ENCODE peak calls at places on chromosomes 4 and X, in six cellular contexts. W is fibroblast of pulmonary artery, P is fibroblast of the aortic adventitia, K is coronary artery, R is cardiac muscle cell, Y is fibroblast of mammary gland. L is an unnamed sample.
A peak's percentile ranks its signal among the peaks of the same experiment; 100 is the strongest.

GRCh38 chr4:10088135-10089010 is 28.2 kb downstream of the WDR1 start:
- DNase-seq in W (no peak), P (no peak), K (no peak), R (no peak), Y (no peak), L (no peak)

GRCh38 chrX:13937370-13938052 is 92.2 kb downstream of the GEMIN8 start:
- DNase-seq in W (peak; percentile 20), P (peak; percentile 19), K (no peak), R (peak; percentile 69), Y (peak; percentile 56), L (no peak)

GRCh38 chr4:6916587-6917444 is 7.2 kb downstream of the TBC1D14 start:
- DNase-seq in W (peak; percentile 26), P (no peak), K (no peak), R (no peak), Y (peak; percentile 27), L (no peak)

GRCh38 chrX:100407784-100408642 is 2.1 kb downstream of the PCDH19 start:
- DNase-seq in W (no peak), P (no peak), K (no peak), R (peak; percentile 51), Y (no peak), L (no peak)

GRCh38 chrX:44731160-44731559 is 112.7 kb upstream of the DUSP21 start:
- DNase-seq in W (peak; percentile 18), P (peak; percentile 32), K (no peak), R (no peak), Y (peak; percentile 59), L (no peak)

GRCh38 chr4:40912455-40913055 is 162.8 kb downstream of the NSUN7 start:
- DNase-seq in W (peak; percentile 48), P (no peak), K (no peak), R (no peak), Y (no peak), L (no peak)

GRCh38 chr4:52641853-52642563 is 17.1 kb downstream of the USP46 start:
- DNase-seq in W (peak; percentile 37), P (peak; percentile 33), K (no peak), R (no peak), Y (peak; percentile 76), L (no peak)

GRCh38 chr4:166941629-166942028 is 292.7 kb downstream of the SPOCK3 start:
- DNase-seq in W (no peak), P (peak; percentile 41), K (no peak), R (no peak), Y (peak; percentile 11), L (no peak)

GRCh38 chr4:138414202-138414601 is 172.1 kb upstream of the SLC7A11 start:
- DNase-seq in W (no peak), P (no peak), K (no peak), R (no peak), Y (no peak), L (no peak)

GRCh38 chrX:106672527-106672926 is 54.0 kb upstream of the RNF128 start:
- DNase-seq in W (no peak), P (no peak), K (no peak), R (no peak), Y (no peak), L (no peak)

GRCh38 chr4:66855956-66856355 is 689.3 kb downstream of the CENPC start:
- DNase-seq in W (peak; percentile 13), P (peak; percentile 3), K (no peak), R (no peak), Y (peak; percentile 0), L (no peak)

GRCh38 chr4:52199574-52200338 is 148.7 kb downstream of the SPATA18 start:
- DNase-seq in W (peak; percentile 39), P (peak; percentile 75), K (no peak), R (no peak), Y (peak; percentile 73), L (no peak)

GRCh38 chr4:31518796-31519250 is 798.7 kb downstream of the PCDH7 start:
- DNase-seq in W (peak; percentile 21), P (peak; percentile 38), K (no peak), R (no peak), Y (peak; percentile 62), L (no peak)

GRCh38 chr4:5824635-5825034 is 68.3 kb downstream of the CRMP1 start:
- DNase-seq in W (peak; percentile 65), P (peak; percentile 61), K (no peak), R (peak; percentile 23), Y (peak; percentile 59), L (peak; percentile 28)

GRCh38 chrX:50827996-50828395 is 14.0 kb upstream of the SHROOM4 start:
- DNase-seq in W (no peak), P (no peak), K (no peak), R (no peak), Y (peak; percentile 49), L (no peak)

GRCh38 chr4:158111241-158111640 is 61.6 kb downstream of the GASK1B start:
- DNase-seq in W (no peak), P (peak; percentile 20), K (no peak), R (no peak), Y (peak; percentile 67), L (no peak)

GRCh38 chr4:105992641-105993305 is 97.5 kb downstream of the NPNT start:
- DNase-seq in W (no peak), P (no peak), K (no peak), R (no peak), Y (peak; percentile 44), L (no peak)

GRCh38 chr4:174999407-174999806 is 81.2 kb downstream of the ADAM29 start:
- DNase-seq in W (peak; percentile 10), P (no peak), K (no peak), R (no peak), Y (peak; percentile 45), L (no peak)

GRCh38 chrX:103782640-103783039 is 6.0 kb downstream of the PLP1 start:
- DNase-seq in W (no peak), P (no peak), K (no peak), R (no peak), Y (no peak), L (no peak)

GRCh38 chr4:4666693-4667642 is 125.1 kb upstream of the STX18 start:
- DNase-seq in W (peak; percentile 37), P (peak; percentile 59), K (no peak), R (peak; percentile 55), Y (no peak), L (no peak)

GRCh38 chrX:12610079-12610478 is 181.1 kb upstream of the PRPS2 start:
- DNase-seq in W (peak; percentile 58), P (peak; percentile 57), K (no peak), R (no peak), Y (peak; percentile 34), L (no peak)

GRCh38 chrX:120125444-120125843 is 9.7 kb upstream of the RHOXF1 start:
- DNase-seq in W (no peak), P (peak; percentile 10), K (no peak), R (no peak), Y (peak; percentile 10), L (no peak)

GRCh38 chr4:123986268-123986798 is 589.7 kb downstream of the SPRY1 start:
- DNase-seq in W (peak; percentile 98), P (peak; percentile 91), K (peak; percentile 74), R (no peak), Y (peak; percentile 89), L (no peak)

GRCh38 chr4:6884341-6884870 is 25.2 kb upstream of the TBC1D14 start:
- DNase-seq in W (no peak), P (peak; percentile 24), K (peak; percentile 28), R (no peak), Y (no peak), L (no peak)

GRCh38 chr4:118254368-118254767 is 98.4 kb downstream of the PRSS12 start:
- DNase-seq in W (no peak), P (no peak), K (no peak), R (no peak), Y (no peak), L (no peak)

GRCh38 chr4:181752516-181752915 is 490.7 kb upstream of the TENM3 start:
- DNase-seq in W (no peak), P (no peak), K (no peak), R (no peak), Y (peak; percentile 42), L (no peak)
- H3K4me3 ChIP-seq in W (no peak overlapping the region), P (no peak overlapping the region), K (no peak overlapping the region), R (no peak overlapping the region), Y (peak overlapping the region; percentile 22), L (no peak overlapping the region)

DNA sequence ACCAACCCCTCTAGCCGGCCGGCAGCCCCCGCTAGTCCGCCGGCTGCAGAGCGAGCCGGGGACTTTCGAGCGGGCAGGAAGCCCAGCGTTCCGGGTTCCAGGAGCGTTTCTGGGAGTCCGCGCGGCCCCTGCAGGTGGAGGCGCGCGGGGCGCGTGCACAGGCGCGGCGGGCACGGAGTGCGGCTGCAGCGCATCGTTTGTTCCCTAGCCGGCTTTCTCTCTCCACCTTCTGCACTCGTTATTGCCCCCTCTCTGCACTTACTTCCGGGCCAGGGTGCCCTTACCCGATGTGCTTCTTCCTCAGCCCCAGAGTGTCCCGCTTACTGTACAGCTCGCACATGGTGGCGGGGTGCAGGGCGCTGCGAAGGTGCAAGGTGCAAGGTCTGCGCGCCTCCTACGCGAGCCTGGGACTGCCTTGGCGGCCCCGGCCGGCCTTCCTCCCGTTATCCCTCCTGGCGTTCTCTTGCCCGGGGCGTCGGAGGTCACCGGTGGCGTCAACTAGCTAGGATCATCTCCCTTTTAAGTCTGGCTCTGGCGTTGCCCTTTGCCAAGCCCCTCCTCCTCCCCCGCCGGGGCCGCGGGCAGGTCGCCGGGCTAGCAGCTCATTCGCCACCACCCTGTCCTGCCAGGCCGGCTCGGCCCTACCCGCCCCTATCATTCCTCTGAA is at the start of gene ETNPPL:
- DNase-seq in W (peak; percentile 3), P (no peak), K (no peak), R (peak; percentile 76), Y (no peak), L (no peak)
- H3K4me3 ChIP-seq in W (peak within 1 kb of the TSS; percentile 51), P (peak within 1 kb of the TSS; percentile 62), K (peak within 1 kb of the TSS; percentile 70), R (peak within 1 kb of the TSS; percentile 66), Y (peak within 1 kb of the TSS; percentile 32), L (peak within 1 kb of the TSS; percentile 34)

GRCh38 chr4:86594559-86595425 is 677 bp downstream of the PTPN13 start:
- DNase-seq in W (peak; percentile 75), P (peak; percentile 90), K (peak; percentile 77), R (peak; percentile 72), Y (peak; percentile 91), L (no peak)

GRCh38 chr4:86592553-86593249 is 1.4 kb upstream of the PTPN13 start:
- DNase-seq in W (peak; percentile 26), P (peak; percentile 25), K (no peak), R (no peak), Y (no peak), L (no peak)

GRCh38 chr4:86596802-86597201 is 2.7 kb downstream of the PTPN13 start:
- DNase-seq in W (peak; percentile 38), P (peak; percentile 55), K (no peak), R (no peak), Y (peak; percentile 50), L (no peak)

GRCh38 chr4:86593726-86594558 is at the start of gene PTPN13:
- DNase-seq in W (peak; percentile 99), P (peak; percentile 97), K (peak; percentile 100), R (peak; percentile 100), Y (peak; percentile 98), L (no peak)

GRCh38 chr4:86595426-86595805 is 1.3 kb downstream of the PTPN13 start:
- DNase-seq in W (peak; percentile 35), P (no peak), K (no peak), R (peak; percentile 20), Y (peak; percentile 57), L (no peak)
- H3K4me3 ChIP-seq in W (peak overlapping the region; percentile 93), P (peak overlapping the region; percentile 91), K (peak overlapping the region; percentile 87), R (peak overlapping the region; percentile 52), Y (peak overlapping the region; percentile 91), L (no peak overlapping the region)

GRCh38 chrX:72132456-72132855 is 741 bp upstream of the RTL5 start:
- DNase-seq in W (no peak), P (no peak), K (no peak), R (no peak), Y (no peak), L (no peak)
- H3K4me3 ChIP-seq in W (peak overlapping the region; percentile 34), P (peak overlapping the region; percentile 63), K (peak overlapping the region; percentile 70), R (no peak overlapping the region), Y (peak overlapping the region; percentile 29), L (no peak overlapping the region)

GRCh38 chr4:102566426-102566825 is 65.3 kb downstream of the NFKB1 start:
- DNase-seq in W (no peak), P (no peak), K (no peak), R (no peak), Y (no peak), L (no peak)
- H3K4me3 ChIP-seq in W (no peak overlapping the region), P (no peak overlapping the region), K (no peak overlapping the region), R (no peak overlapping the region), Y (no peak overlapping the region), L (no peak overlapping the region)